ENCODE peak calls at places on chromosomes 16 and 17, in five cellular contexts. Q is ELR, A is Kasumi-1, Y is AG08395, L is T-helper 2 cell. R is an unnamed sample.

GRCh38 chr17:74452841-74453661 is 13.4 kb upstream of the CD300A start:
- DNase-seq in Q (no peak), A (no peak), Y (no peak), L (no peak), R (no peak)

GRCh38 chr16:12600116-12600515 is 203.6 kb downstream of the CPPED1 start:
- DNase-seq in Q (no peak), A (no peak), Y (no peak), L (no peak), R (no peak)

GRCh38 chr17:42409467-42410351 is 13.3 kb downstream of the CAVIN1 start:
- DNase-seq in Q (peak), A (no peak), Y (peak), L (no peak), R (no peak)

GRCh38 chr16:30700491-30700890 is 1.5 kb downstream of the SRCAP start:
- DNase-seq in Q (no peak), A (no peak), Y (no peak), L (no peak), R (no peak)

GRCh38 chr17:82649501-82650261 is 1.4 kb upstream of the WDR45B start:
- DNase-seq in Q (no peak), A (no peak), Y (no peak), L (no peak), R (no peak)

GRCh38 chr17:70797166-70797565 is 627.8 kb downstream of the KCNJ2 start:
- DNase-seq in Q (no peak), A (no peak), Y (no peak), L (no peak), R (no peak)

GRCh38 chr17:78609198-78609597 is 32.0 kb upstream of the DNAH17 start:
- DNase-seq in Q (no peak), A (no peak), Y (no peak), L (no peak), R (no peak)

GRCh38 chr16:25014500-25015147 is 545 bp downstream of the ARHGAP17 start:
- DNase-seq in Q (peak), A (peak), Y (peak), L (peak), R (no peak)

GRCh38 chr17:28335959-28336871 is 654 bp downstream of the TNFAIP1 start:
- DNase-seq in Q (peak), A (peak), Y (peak), L (no peak), R (no peak)

GRCh38 chr17:43846221-43846712 is 709 bp upstream of the CD300LG start:
- DNase-seq in Q (peak), A (peak), Y (peak), L (peak), R (peak)

GRCh38 chr17:8163978-8164814 is 1.4 kb upstream of the VAMP2 start:
- DNase-seq in Q (peak), A (peak), Y (peak), L (peak), R (peak)

GRCh38 chr17:36008998-36009665 is 7.8 kb upstream of the CCL15 start:
- DNase-seq in Q (peak), A (no peak), Y (no peak), L (no peak), R (no peak)